ENCODE peak calls at places on chromosomes 4 and X, in ten cellular contexts. One of them, this sample, is unnamed.

GRCh38 chrX:120840826-120841225 is 34.8 kb downstream of the CT47B1 start:
- DNase-seq in stomach: no peak
- DNase-seq in tibial nerve: no peak
- DNase-seq in HepG2: no peak
- DNase-seq in A549: no peak
- DNase-seq in GM12878: no peak
- DNase-seq in H1: no peak
- DNase-seq in suprapubic skin: no peak
- DNase-seq in SK-N-SH: no peak
- DNase-seq in transverse colon: no peak
- DNase-seq in this sample: no peak

GRCh38 chrX:154546354-154547244 is at the start of gene G6PD:
- DNase-seq in stomach: peak; percentile 80
- DNase-seq in tibial nerve: peak; percentile 43
- DNase-seq in HepG2: peak; percentile 43
- DNase-seq in A549: peak; percentile 65
- DNase-seq in GM12878: no peak
- DNase-seq in H1: peak; percentile 86
- DNase-seq in suprapubic skin: no peak
- DNase-seq in SK-N-SH: peak; percentile 95
- DNase-seq in transverse colon: peak; percentile 83
- DNase-seq in this sample: no peak

GRCh38 chr4:112817933-112818921 is 181.3 kb downstream of the LARP7 start:
- DNase-seq in stomach: peak; percentile 25
- DNase-seq in tibial nerve: peak; percentile 77
- DNase-seq in HepG2: peak; percentile 7
- DNase-seq in A549: peak; percentile 75
- DNase-seq in GM12878: peak; percentile 55
- DNase-seq in H1: peak; percentile 81
- DNase-seq in suprapubic skin: peak; percentile 85
- DNase-seq in SK-N-SH: peak; percentile 86
- DNase-seq in transverse colon: peak; percentile 27
- DNase-seq in this sample: peak; percentile 89

GRCh38 chr4:27836505-27836904 is 975.9 kb downstream of the STIM2 start:
- DNase-seq in stomach: no peak
- DNase-seq in tibial nerve: no peak
- DNase-seq in HepG2: no peak
- DNase-seq in A549: no peak
- DNase-seq in GM12878: no peak
- DNase-seq in H1: no peak
- DNase-seq in suprapubic skin: no peak
- DNase-seq in SK-N-SH: no peak
- DNase-seq in transverse colon: no peak
- DNase-seq in this sample: no peak

GRCh38 chr4:176451441-176451840 is 131.7 kb downstream of the SPCS3 start:
- DNase-seq in stomach: no peak
- DNase-seq in tibial nerve: no peak
- DNase-seq in HepG2: no peak
- DNase-seq in A549: no peak
- DNase-seq in GM12878: no peak
- DNase-seq in H1: no peak
- DNase-seq in suprapubic skin: no peak
- DNase-seq in SK-N-SH: no peak
- DNase-seq in transverse colon: no peak
- DNase-seq in this sample: no peak

GRCh38 chrX:85309717-85310116 is 65.9 kb downstream of the ZNF711 start:
- DNase-seq in stomach: no peak
- DNase-seq in tibial nerve: no peak
- DNase-seq in HepG2: no peak
- DNase-seq in A549: no peak
- DNase-seq in GM12878: no peak
- DNase-seq in H1: no peak
- DNase-seq in suprapubic skin: no peak
- DNase-seq in SK-N-SH: no peak
- DNase-seq in transverse colon: no peak
- DNase-seq in this sample: no peak

GRCh38 chrX:74535633-74536141 is 78.7 kb downstream of the RLIM start:
- DNase-seq in stomach: peak; percentile 63
- DNase-seq in tibial nerve: peak; percentile 15
- DNase-seq in HepG2: peak; percentile 1
- DNase-seq in A549: no peak
- DNase-seq in GM12878: no peak
- DNase-seq in H1: peak; percentile 60
- DNase-seq in suprapubic skin: peak; percentile 72
- DNase-seq in SK-N-SH: peak; percentile 50
- DNase-seq in transverse colon: peak; percentile 81
- DNase-seq in this sample: peak; percentile 92

GRCh38 chr4:174764105-174764729 is 64.8 kb downstream of the GLRA3 start:
- DNase-seq in stomach: no peak
- DNase-seq in tibial nerve: no peak
- DNase-seq in HepG2: peak; percentile 29
- DNase-seq in A549: peak; percentile 19
- DNase-seq in GM12878: no peak
- DNase-seq in H1: no peak
- DNase-seq in suprapubic skin: no peak
- DNase-seq in SK-N-SH: peak; percentile 45
- DNase-seq in transverse colon: no peak
- DNase-seq in this sample: no peak

GRCh38 chrX:16862829-16863228 is 7.3 kb downstream of the RBBP7 start:
- DNase-seq in stomach: no peak
- DNase-seq in tibial nerve: no peak
- DNase-seq in HepG2: no peak
- DNase-seq in A549: no peak
- DNase-seq in GM12878: no peak
- DNase-seq in H1: no peak
- DNase-seq in suprapubic skin: no peak
- DNase-seq in SK-N-SH: no peak
- DNase-seq in transverse colon: no peak
- DNase-seq in this sample: no peak

GRCh38 chr4:85756938-85757337 is 282.0 kb downstream of the ARHGAP24 start:
- DNase-seq in stomach: no peak
- DNase-seq in tibial nerve: no peak
- DNase-seq in HepG2: no peak
- DNase-seq in A549: no peak
- DNase-seq in GM12878: no peak
- DNase-seq in H1: no peak
- DNase-seq in suprapubic skin: no peak
- DNase-seq in SK-N-SH: peak; percentile 7
- DNase-seq in transverse colon: no peak
- DNase-seq in this sample: no peak

GRCh38 chr4:100189820-100190642 is at the start of gene DDIT4L:
- DNase-seq in stomach: peak; percentile 44
- DNase-seq in tibial nerve: no peak
- DNase-seq in HepG2: no peak
- DNase-seq in A549: peak; percentile 17
- DNase-seq in GM12878: no peak
- DNase-seq in H1: peak; percentile 78
- DNase-seq in suprapubic skin: peak; percentile 86
- DNase-seq in SK-N-SH: peak; percentile 72
- DNase-seq in transverse colon: peak; percentile 29
- DNase-seq in this sample: peak; percentile 73

GRCh38 chr4:6730603-6731300 is 14.8 kb downstream of the BLOC1S4 start:
- DNase-seq in stomach: no peak
- DNase-seq in tibial nerve: no peak
- DNase-seq in HepG2: no peak
- DNase-seq in A549: no peak
- DNase-seq in GM12878: no peak
- DNase-seq in H1: no peak
- DNase-seq in suprapubic skin: peak; percentile 75
- DNase-seq in SK-N-SH: no peak
- DNase-seq in transverse colon: no peak
- DNase-seq in this sample: no peak

GRCh38 chr4:32624943-32625603 is 1904.9 kb downstream of the PCDH7 start:
- DNase-seq in stomach: no peak
- DNase-seq in tibial nerve: no peak
- DNase-seq in HepG2: no peak
- DNase-seq in A549: no peak
- DNase-seq in GM12878: no peak
- DNase-seq in H1: no peak
- DNase-seq in suprapubic skin: no peak
- DNase-seq in SK-N-SH: no peak
- DNase-seq in transverse colon: no peak
- DNase-seq in this sample: no peak

DNA sequence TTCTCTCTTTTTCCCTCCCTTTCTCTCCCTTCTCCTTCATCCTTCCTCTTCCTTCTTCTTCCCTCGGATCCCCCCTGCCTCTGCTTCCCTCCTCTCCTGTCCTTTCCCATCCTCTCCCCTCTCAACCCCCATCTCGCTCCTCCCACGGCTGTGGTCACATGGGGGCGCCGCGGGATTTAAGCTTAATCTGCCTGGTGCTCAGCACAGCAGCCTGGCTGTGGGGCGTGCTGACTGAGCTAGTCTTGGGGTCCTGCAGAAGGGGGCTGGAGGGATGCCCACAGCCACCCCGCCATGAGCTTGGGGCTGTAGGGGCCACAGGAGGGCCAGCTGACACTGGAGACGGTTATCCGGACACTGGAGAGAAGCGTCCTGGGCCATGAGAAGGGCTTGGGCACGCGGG is 10.7 kb downstream of the SMIM10L2A start:
- DNase-seq in stomach: no peak
- DNase-seq in tibial nerve: no peak
- DNase-seq in HepG2: no peak
- DNase-seq in A549: no peak
- DNase-seq in GM12878: no peak
- DNase-seq in H1: no peak
- DNase-seq in suprapubic skin: no peak
- DNase-seq in SK-N-SH: peak; percentile 26
- DNase-seq in transverse colon: no peak
- DNase-seq in this sample: no peak
- TF ChIP-seq EP300 in stomach: no peak
- TF ChIP-seq EP300 in tibial nerve: no peak
- TF ChIP-seq EP300 in HepG2: no peak
- TF ChIP-seq EP300 in A549: no peak
- TF ChIP-seq EP300 in GM12878: no peak
- TF ChIP-seq EP300 in H1: no peak
- TF ChIP-seq EP300 in suprapubic skin: no peak
- TF ChIP-seq EP300 in SK-N-SH: no peak
- TF ChIP-seq EP300 in transverse colon: no peak
- TF ChIP-seq EP300 in this sample: no peak

GRCh38 chrX:12791253-12792228 is at the start of gene PRPS2:
- DNase-seq in stomach: peak; percentile 69
- DNase-seq in tibial nerve: peak; percentile 56
- DNase-seq in HepG2: peak; percentile 16
- DNase-seq in A549: peak; percentile 76
- DNase-seq in GM12878: no peak
- DNase-seq in H1: peak; percentile 76
- DNase-seq in suprapubic skin: peak; percentile 81
- DNase-seq in SK-N-SH: peak; percentile 88
- DNase-seq in transverse colon: peak; percentile 79
- DNase-seq in this sample: peak; percentile 83
- TF ChIP-seq EP300 in stomach: no peak
- TF ChIP-seq EP300 in tibial nerve: peak; percentile 68
- TF ChIP-seq EP300 in HepG2: no peak
- TF ChIP-seq EP300 in A549: no peak
- TF ChIP-seq EP300 in GM12878: no peak
- TF ChIP-seq EP300 in H1: no peak
- TF ChIP-seq EP300 in suprapubic skin: no peak
- TF ChIP-seq EP300 in SK-N-SH: no peak
- TF ChIP-seq EP300 in transverse colon: no peak
- TF ChIP-seq EP300 in this sample: no peak

GRCh38 chrX:151009582-151009981 is 26.4 kb downstream of the HMGB3 start:
- DNase-seq in stomach: no peak
- DNase-seq in tibial nerve: no peak
- DNase-seq in HepG2: peak; percentile 2
- DNase-seq in A549: no peak
- DNase-seq in GM12878: no peak
- DNase-seq in H1: no peak
- DNase-seq in suprapubic skin: no peak
- DNase-seq in SK-N-SH: no peak
- DNase-seq in transverse colon: peak; percentile 11
- DNase-seq in this sample: no peak

GRCh38 chrX:151006410-151007109 is 23.4 kb downstream of the HMGB3 start:
- DNase-seq in stomach: no peak
- DNase-seq in tibial nerve: no peak
- DNase-seq in HepG2: no peak
- DNase-seq in A549: no peak
- DNase-seq in GM12878: no peak
- DNase-seq in H1: no peak
- DNase-seq in suprapubic skin: no peak
- DNase-seq in SK-N-SH: no peak
- DNase-seq in transverse colon: no peak
- DNase-seq in this sample: no peak

GRCh38 chrX:151000901-151001301 is 17.8 kb downstream of the HMGB3 start:
- DNase-seq in stomach: no peak
- DNase-seq in tibial nerve: no peak
- DNase-seq in HepG2: no peak
- DNase-seq in A549: no peak
- DNase-seq in GM12878: no peak
- DNase-seq in H1: no peak
- DNase-seq in suprapubic skin: no peak
- DNase-seq in SK-N-SH: no peak
- DNase-seq in transverse colon: no peak
- DNase-seq in this sample: no peak

DNA sequence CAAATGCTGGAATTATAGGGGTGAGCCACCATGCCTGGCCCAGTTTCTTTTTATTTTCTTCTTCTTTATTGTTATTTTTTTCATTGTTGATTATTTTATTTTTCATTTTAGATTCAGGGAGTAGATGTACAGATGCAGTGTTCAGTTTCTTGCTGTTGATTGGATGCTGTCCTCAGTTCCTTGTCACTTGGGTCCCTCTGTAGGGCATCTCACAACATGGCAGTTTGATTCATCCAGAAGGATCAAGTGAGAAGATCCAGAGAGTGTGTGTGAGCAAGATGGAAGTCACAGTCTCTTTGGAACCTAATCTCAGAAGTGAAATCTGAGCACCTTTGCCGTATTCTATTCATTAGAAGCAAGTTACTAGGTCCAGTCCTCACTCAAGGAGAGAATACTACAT is 20.9 kb downstream of the HMGB3 start:
- DNase-seq in stomach: no peak
- DNase-seq in tibial nerve: no peak
- DNase-seq in HepG2: peak; percentile 3
- DNase-seq in A549: no peak
- DNase-seq in GM12878: no peak
- DNase-seq in H1: no peak
- DNase-seq in suprapubic skin: no peak
- DNase-seq in SK-N-SH: no peak
- DNase-seq in transverse colon: no peak
- DNase-seq in this sample: no peak
- TF ChIP-seq EP300 in stomach: no peak
- TF ChIP-seq EP300 in tibial nerve: no peak
- TF ChIP-seq EP300 in HepG2: no peak
- TF ChIP-seq EP300 in A549: no peak
- TF ChIP-seq EP300 in GM12878: no peak
- TF ChIP-seq EP300 in H1: no peak
- TF ChIP-seq EP300 in suprapubic skin: no peak
- TF ChIP-seq EP300 in SK-N-SH: no peak
- TF ChIP-seq EP300 in transverse colon: no peak
- TF ChIP-seq EP300 in this sample: no peak

DNA sequence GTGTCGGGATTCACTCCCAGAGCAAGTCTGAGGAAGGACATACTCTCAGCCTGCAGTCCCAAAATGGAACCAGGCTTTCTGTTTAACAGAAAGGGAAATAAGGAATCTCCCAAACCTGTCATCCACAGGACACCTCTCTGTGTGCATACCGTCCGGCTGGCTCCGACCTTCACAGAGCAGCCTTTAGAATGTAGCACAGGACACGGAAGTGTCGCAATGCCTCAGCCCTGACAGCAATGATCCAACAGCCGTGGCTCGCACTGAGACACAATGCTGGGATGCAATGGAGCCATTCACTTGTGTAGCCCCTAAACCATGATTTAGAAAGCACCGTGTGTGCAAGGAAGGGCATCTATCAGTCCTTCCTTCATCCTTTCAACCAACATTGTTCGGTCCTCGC is 15.5 kb upstream of the HELT start:
- DNase-seq in stomach: no peak
- DNase-seq in tibial nerve: no peak
- DNase-seq in HepG2: peak; percentile 67
- DNase-seq in A549: no peak
- DNase-seq in GM12878: no peak
- DNase-seq in H1: no peak
- DNase-seq in suprapubic skin: no peak
- DNase-seq in SK-N-SH: no peak
- DNase-seq in transverse colon: no peak
- DNase-seq in this sample: peak; percentile 26
- TF ChIP-seq EP300 in stomach: no peak
- TF ChIP-seq EP300 in tibial nerve: no peak
- TF ChIP-seq EP300 in HepG2: no peak
- TF ChIP-seq EP300 in A549: no peak
- TF ChIP-seq EP300 in GM12878: no peak
- TF ChIP-seq EP300 in H1: no peak
- TF ChIP-seq EP300 in suprapubic skin: no peak
- TF ChIP-seq EP300 in SK-N-SH: no peak
- TF ChIP-seq EP300 in transverse colon: no peak
- TF ChIP-seq EP300 in this sample: no peak

This sample was measured in sigmoid colon.